ENCODE peak calls at places on chromosomes 7 and 10, in ten cellular contexts. C is lower lobe of right lung, T is OCI-LY7, J is stomach, K is aorta, D is GM23248, L is Panc1, R is small intestine, P is left ventricle myocardium inferior, M is fibroblast of lung. V is an unnamed sample.

GRCh38 chr10:50501478-50501877 is 122.3 kb downstream of the SGMS1 start:
- DNase-seq in K (no peak), T (no peak), J (no peak), R (no peak), P (no peak), M (peak; percentile 69), D (peak; percentile 50), L (no peak), C (no peak), V (no peak)

GRCh38 chr10:35626971-35627507 is 15.1 kb downstream of the FZD8 start:
- DNase-seq in P (no peak), T (no peak), M (peak; percentile 21), L (no peak), R (no peak), K (no peak), J (no peak), D (peak; percentile 72), C (no peak), V (no peak)

GRCh38 chr7:51350195-51350896 is 33.7 kb upstream of the COBL start:
- DNase-seq in C (no peak), K (no peak), D (no peak), R (peak; percentile 34), L (no peak), M (peak; percentile 6), T (no peak), J (peak; percentile 75), P (no peak), V (peak; percentile 63)

GRCh38 chr10:1142596-1142995 is 86.4 kb downstream of the WDR37 start:
- DNase-seq in P (no peak), D (no peak), R (no peak), K (no peak), C (no peak), M (no peak), L (no peak), J (no peak), T (peak; percentile 13), V (peak; percentile 45)

GRCh38 chr10:73907841-73908517 is 3.0 kb upstream of the PLAU start:
- DNase-seq in D (peak; percentile 89), K (peak; percentile 79), P (peak; percentile 44), M (no peak), C (peak; percentile 67), L (no peak), J (no peak), R (no peak), T (no peak), V (no peak)

GRCh38 chr10:95408148-95408930 is 117.5 kb upstream of the PDLIM1 start:
- DNase-seq in P (no peak), L (no peak), T (no peak), R (no peak), M (no peak), D (peak; percentile 9), C (no peak), K (no peak), J (no peak), V (no peak)

GRCh38 chr10:132469197-132469942 is 68.2 kb upstream of the INPP5A start:
- DNase-seq in M (no peak), P (peak; percentile 46), T (no peak), C (peak; percentile 48), K (peak; percentile 67), L (no peak), J (no peak), R (no peak), D (no peak), V (no peak)

GRCh38 chr7:106982415-106982814 is 62.1 kb upstream of the PRKAR2B start:
- DNase-seq in K (no peak), J (no peak), C (no peak), T (no peak), R (no peak), L (no peak), P (no peak), M (no peak), D (no peak), V (no peak)

GRCh38 chr7:36723951-36724664 is at the start of gene AOAH:
- DNase-seq in D (no peak), T (no peak), L (no peak), P (peak; percentile 55), C (peak; percentile 86), M (no peak), J (peak; percentile 64), K (peak; percentile 86), R (peak; percentile 71), V (no peak)

GRCh38 chr10:43138757-43139241 is 554 bp downstream of the CSGALNACT2 start:
- DNase-seq in R (peak; percentile 38), D (peak; percentile 69), J (no peak), L (no peak), P (no peak), T (peak; percentile 72), M (peak; percentile 29), C (no peak), K (peak; percentile 56), V (no peak)

GRCh38 chr10:9501944-9502343 is 1447.5 kb downstream of the GATA3 start:
- DNase-seq in K (no peak), R (no peak), L (no peak), T (no peak), M (no peak), P (no peak), J (no peak), C (no peak), D (no peak), V (no peak)

GRCh38 chr7:1531979-1532455 is 1.5 kb downstream of the MAFK start:
- DNase-seq in M (no peak), T (no peak), L (no peak), J (peak; percentile 62), P (no peak), D (no peak), R (no peak), K (peak; percentile 48), C (no peak), V (no peak)

GRCh38 chr7:1533569-1534329 is 3.2 kb downstream of the MAFK start:
- DNase-seq in T (no peak), D (peak; percentile 97), P (peak; percentile 54), L (peak; percentile 86), K (peak; percentile 83), M (peak; percentile 80), J (peak; percentile 67), C (no peak), R (peak; percentile 41), V (no peak)

GRCh38 chr7:1534330-1535099 is 4.0 kb downstream of the MAFK start:
- DNase-seq in P (no peak), M (no peak), R (no peak), K (peak; percentile 52), L (no peak), J (no peak), C (no peak), D (no peak), T (no peak), V (no peak)

GRCh38 chr7:1532456-1533254 is 2.2 kb downstream of the MAFK start:
- DNase-seq in L (peak; percentile 95), C (peak; percentile 93), D (peak; percentile 97), R (peak; percentile 97), K (peak; percentile 91), T (peak; percentile 39), M (peak; percentile 95), J (peak; percentile 88), P (peak; percentile 74), V (peak; percentile 50)

DNA sequence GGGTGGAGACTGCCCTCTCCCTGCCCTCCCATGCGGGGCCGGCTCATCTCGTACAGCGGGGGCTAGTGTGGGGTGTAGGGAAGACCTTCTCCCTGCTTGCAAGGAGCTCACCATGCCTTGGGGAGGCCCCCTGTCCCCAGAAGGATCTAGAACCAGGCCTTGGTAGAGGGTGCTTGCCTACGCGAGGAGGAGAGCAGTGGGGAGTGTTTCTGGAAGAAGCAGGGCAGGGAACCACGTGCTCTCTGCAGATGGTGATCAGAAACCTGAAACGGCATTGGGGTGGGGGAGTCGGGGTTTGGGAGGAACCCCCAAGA is 2.7 kb downstream of the MAFK start:
- DNase-seq in P (no peak), R (no peak), T (no peak), C (no peak), J (no peak), M (no peak), D (peak; percentile 45), L (no peak), K (no peak), V (no peak)
- H3K4me1 ChIP-seq in P (peaks cover 78% of the 10 kb centered on the region), R (peaks cover 18% of the 10 kb centered on the region), T (peaks cover 34% of the 10 kb centered on the region), C (peaks cover 57% of the 10 kb centered on the region), J (peaks cover 75% of the 10 kb centered on the region), M (peaks cover 34% of the 10 kb centered on the region), D (peaks cover 36% of the 10 kb centered on the region), L (peaks cover 45% of the 10 kb centered on the region), K (no peaks in the 10 kb centered on the region), V (peaks cover 55% of the 10 kb centered on the region)

DNA sequence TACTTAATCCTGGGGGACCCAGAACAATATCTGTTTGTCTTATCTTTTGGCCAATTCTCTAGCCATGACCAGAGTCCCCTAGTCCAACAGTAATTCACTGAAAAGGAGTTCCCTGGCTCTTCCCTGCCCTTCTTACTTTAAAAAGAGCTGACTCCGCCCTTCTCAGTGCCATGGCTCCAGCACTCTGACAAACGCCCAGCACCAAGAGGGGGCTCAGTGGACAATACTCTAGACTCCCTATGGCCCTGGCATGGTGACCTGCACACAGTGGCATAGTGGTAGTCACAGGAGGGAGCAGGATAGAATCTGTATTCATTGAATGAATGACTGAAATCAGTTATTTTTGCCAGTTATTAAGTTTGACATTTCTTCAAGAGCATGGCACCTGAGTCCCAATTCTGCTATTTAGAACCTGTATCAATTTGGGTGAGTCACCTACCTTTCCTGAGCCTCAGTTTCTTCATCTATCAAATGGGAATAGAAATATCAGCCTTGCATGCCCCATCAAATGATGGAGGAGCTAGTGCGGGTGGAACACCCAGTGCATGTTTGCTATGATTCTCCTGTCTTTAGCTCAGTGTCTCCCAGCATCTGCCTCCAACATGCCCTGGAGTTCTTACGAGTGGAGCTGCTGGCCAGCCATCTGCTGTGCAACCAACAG is 69.4 kb downstream of the CLEC2L start:
- DNase-seq in L (no peak), M (no peak), P (no peak), T (no peak), J (peak; percentile 17), R (no peak), C (no peak), K (no peak), D (no peak), V (no peak)
- H3K36me3 ChIP-seq in L (peaks cover 4% of the 10 kb centered on the region), M (peaks cover 17% of the 10 kb centered on the region), P (peaks cover 97% of the 10 kb centered on the region), T (no peaks in the 10 kb centered on the region), J (peaks cover 59% of the 10 kb centered on the region), R (peaks cover 20% of the 10 kb centered on the region), C (peaks cover 96% of the 10 kb centered on the region), K (no peaks in the 10 kb centered on the region), D (peaks cover 13% of the 10 kb centered on the region), V (peaks cover 4% of the 10 kb centered on the region)

GRCh38 chr10:61971016-61971350 is 69.5 kb downstream of the ARID5B start:
- DNase-seq in R (no peak), C (no peak), K (no peak), T (no peak), D (peak; percentile 21), L (no peak), M (peak; percentile 69), J (no peak), P (no peak), V (no peak)
- H3K4me1 ChIP-seq in R (peaks cover 17% of the 10 kb centered on the region), C (peaks cover 26% of the 10 kb centered on the region), K (peaks cover 1% of the 10 kb centered on the region), T (peaks cover 100% of the 10 kb centered on the region), D (peaks cover 46% of the 10 kb centered on the region), L (peaks cover 51% of the 10 kb centered on the region), M (peaks cover 14% of the 10 kb centered on the region), J (peaks cover 55% of the 10 kb centered on the region), P (peaks cover 55% of the 10 kb centered on the region), V (peaks cover 67% of the 10 kb centered on the region)

GRCh38 chr10:5800782-5801181 is 12.5 kb downstream of the GDI2 start:
- DNase-seq in C (no peak), L (no peak), P (no peak), K (no peak), D (no peak), R (no peak), M (no peak), J (no peak), T (no peak), V (no peak)
- H3K36me3 ChIP-seq in C (peaks cover 55% of the 10 kb centered on the region), L (peaks cover 5% of the 10 kb centered on the region), P (peaks cover 46% of the 10 kb centered on the region), K (peaks cover 3% of the 10 kb centered on the region), D (peaks cover 41% of the 10 kb centered on the region), R (peaks cover 11% of the 10 kb centered on the region), M (peaks cover 3% of the 10 kb centered on the region), J (peaks cover 30% of the 10 kb centered on the region), T (peaks cover 98% of the 10 kb centered on the region), V (peaks cover 12% of the 10 kb centered on the region)